ENCODE peak calls at places on chromosome X, in five cellular contexts. I is K562, W is HepG2, B is GM12878, Q is H1. T is an unnamed sample.

GRCh38 chrX:27918799-27919198 is 62.5 kb downstream of the DCAF8L1 start:
- DNase-seq in B (no peak), I (no peak), Q (no peak), W (no peak), T (peak)

GRCh38 chrX:19568422-19568821 is 53.1 kb upstream of the MAP3K15 start:
- DNase-seq in W (peak), I (no peak), Q (no peak), B (no peak), T (no peak)

GRCh38 chrX:40543661-40544328 is 37.0 kb upstream of the ATP6AP2 start:
- DNase-seq in Q (no peak), B (peak), W (peak), I (peak), T (no peak)

GRCh38 chrX:55450259-55450658 is 1.7 kb upstream of the MAGEH1 start:
- DNase-seq in Q (no peak), B (no peak), W (peak), I (peak), T (no peak)

GRCh38 chrX:42869011-42869410 is 91.0 kb upstream of the PPP1R2C start:
- DNase-seq in I (no peak), Q (no peak), B (no peak), W (no peak), T (no peak)

GRCh38 chrX:125096870-125097269 is 222.8 kb upstream of the TEX13C start:
- DNase-seq in W (no peak), B (no peak), I (no peak), Q (no peak), T (no peak)

GRCh38 chrX:40008841-40009461 is 88.8 kb downstream of the BCOR start:
- DNase-seq in Q (peak), B (no peak), W (no peak), I (no peak), T (peak)

GRCh38 chrX:46180258-46180687 is 364.9 kb downstream of the ZNF674 start:
- DNase-seq in B (peak), W (peak), Q (no peak), I (no peak), T (no peak)

GRCh38 chrX:56281789-56282188 is 49.6 kb downstream of the KLF8 start:
- DNase-seq in W (peak), Q (no peak), B (no peak), I (no peak), T (no peak)

GRCh38 chrX:42290608-42291007 is 367.3 kb upstream of the CASK start:
- DNase-seq in W (peak), Q (no peak), I (no peak), B (no peak), T (no peak)

GRCh38 chrX:41906515-41907165 is 16.7 kb downstream of the CASK start:
- DNase-seq in I (no peak), W (no peak), B (no peak), Q (no peak), T (no peak)

GRCh38 chrX:8755116-8755515 is 23.2 kb upstream of the ANOS1 start:
- DNase-seq in B (no peak), Q (no peak), W (no peak), I (peak), T (peak)

GRCh38 chrX:23317799-23318724 is 16.6 kb upstream of the PTCHD1 start:
- DNase-seq in B (no peak), W (no peak), Q (peak), I (peak), T (peak)

GRCh38 chrX:13955975-13956374 is 73.7 kb downstream of the GEMIN8 start:
- DNase-seq in W (no peak), Q (no peak), I (no peak), B (no peak), T (no peak)

GRCh38 chrX:48509619-48510018 is 827 bp downstream of the PORCN start:
- DNase-seq in B (no peak), Q (no peak), I (no peak), W (no peak), T (no peak)

GRCh38 chrX:119240356-119240755 is 4.3 kb downstream of the PGRMC1 start:
- DNase-seq in W (no peak), B (no peak), Q (no peak), I (no peak), T (no peak)

GRCh38 chrX:23704673-23705206 is 37.4 kb downstream of the PRDX4 start:
- DNase-seq in W (no peak), I (no peak), Q (no peak), B (no peak), T (no peak)

GRCh38 chrX:67720344-67720743 is 176.5 kb downstream of the AR start:
- DNase-seq in W (no peak), I (no peak), B (no peak), Q (no peak), T (no peak)

GRCh38 chrX:119984652-119985051 is 41.1 kb upstream of the NKAP start:
- DNase-seq in B (no peak), W (no peak), I (no peak), Q (no peak), T (no peak)

GRCh38 chrX:22389544-22390243 is 117.0 kb downstream of the CBLL2 start:
- DNase-seq in Q (no peak), B (no peak), W (no peak), I (no peak), T (no peak)

GRCh38 chrX:111159232-111159631 is 63.2 kb downstream of the PAK3 start:
- DNase-seq in W (no peak), Q (no peak), I (no peak), B (no peak), T (no peak)

GRCh38 chrX:10041383-10041782 is 74.2 kb downstream of the CLDN34 start:
- DNase-seq in B (no peak), Q (no peak), I (no peak), W (no peak), T (no peak)

GRCh38 chrX:101803451-101803850 is 128.4 kb downstream of the ZMAT1 start:
- DNase-seq in W (no peak), B (no peak), Q (no peak), I (no peak), T (no peak)

GRCh38 chrX:24990585-24990984 is 25.2 kb downstream of the ARX start:
- DNase-seq in B (no peak), W (no peak), Q (no peak), I (no peak), T (no peak)

GRCh38 chrX:116290359-116290758 is 119.8 kb downstream of the AGTR2 start:
- DNase-seq in W (no peak), B (no peak), Q (no peak), I (no peak), T (no peak)

GRCh38 chrX:135713795-135714194 is 356 bp downstream of the CT45A1 start:
- DNase-seq in W (no peak), I (no peak), Q (no peak), B (no peak), T (no peak)

GRCh38 chrX:135707880-135708279 is 5.6 kb upstream of the CT45A1 start:
- DNase-seq in I (peak), W (peak), Q (peak), B (no peak), T (peak)
- TF ChIP-seq ATF3 in I (no peak), W (no peak), Q (no peak), B (no peak), T (no peak)

DNA sequence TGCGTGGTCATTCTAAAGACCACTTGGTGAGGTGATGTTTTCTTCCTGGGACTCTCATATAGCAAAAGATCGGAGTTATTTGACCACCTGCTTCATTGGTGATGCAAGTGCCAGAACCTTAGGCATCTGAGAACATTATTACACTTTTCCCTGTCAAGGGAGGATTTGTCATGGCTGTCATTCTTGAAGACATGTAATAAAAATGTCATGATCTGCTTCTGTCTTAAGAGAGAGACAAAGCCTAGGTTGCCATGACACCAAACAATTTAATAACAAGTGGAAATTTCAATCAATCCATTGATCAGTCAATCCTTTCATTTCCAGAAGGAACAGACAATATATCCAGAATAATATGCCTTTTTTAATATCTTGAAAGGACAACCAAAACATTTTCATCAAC is 97.9 kb upstream of the OR13H1 start:
- DNase-seq in Q (no peak), W (no peak), B (no peak), I (no peak), T (no peak)
- TF ChIP-seq USF2 in Q (no peak), W (no peak), B (no peak), I (no peak), T (no peak)

DNA sequence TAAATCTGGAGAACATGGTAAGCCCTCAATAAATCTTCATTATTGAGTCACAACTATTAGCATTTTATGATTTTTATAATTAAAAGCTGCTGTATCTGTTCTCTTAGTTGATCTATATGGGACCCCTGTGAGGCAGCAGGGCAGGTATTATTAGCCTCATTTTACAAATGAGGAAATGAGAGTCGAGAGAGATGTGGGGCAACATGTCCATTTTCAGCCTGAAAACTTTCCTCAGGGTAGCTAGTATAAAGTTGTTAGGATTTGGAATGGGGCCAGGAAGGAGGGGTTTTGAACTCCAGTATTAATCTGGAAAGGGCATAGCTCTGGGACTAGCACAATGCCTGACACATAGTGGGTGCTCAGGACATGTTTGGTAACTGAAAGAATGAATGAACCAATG is 191.7 kb upstream of the GPC4 start:
- DNase-seq in I (no peak), W (no peak), B (no peak), Q (no peak), T (no peak)
- TF ChIP-seq ATF3 in I (no peak), W (no peak), B (no peak), Q (no peak), T (no peak)

DNA sequence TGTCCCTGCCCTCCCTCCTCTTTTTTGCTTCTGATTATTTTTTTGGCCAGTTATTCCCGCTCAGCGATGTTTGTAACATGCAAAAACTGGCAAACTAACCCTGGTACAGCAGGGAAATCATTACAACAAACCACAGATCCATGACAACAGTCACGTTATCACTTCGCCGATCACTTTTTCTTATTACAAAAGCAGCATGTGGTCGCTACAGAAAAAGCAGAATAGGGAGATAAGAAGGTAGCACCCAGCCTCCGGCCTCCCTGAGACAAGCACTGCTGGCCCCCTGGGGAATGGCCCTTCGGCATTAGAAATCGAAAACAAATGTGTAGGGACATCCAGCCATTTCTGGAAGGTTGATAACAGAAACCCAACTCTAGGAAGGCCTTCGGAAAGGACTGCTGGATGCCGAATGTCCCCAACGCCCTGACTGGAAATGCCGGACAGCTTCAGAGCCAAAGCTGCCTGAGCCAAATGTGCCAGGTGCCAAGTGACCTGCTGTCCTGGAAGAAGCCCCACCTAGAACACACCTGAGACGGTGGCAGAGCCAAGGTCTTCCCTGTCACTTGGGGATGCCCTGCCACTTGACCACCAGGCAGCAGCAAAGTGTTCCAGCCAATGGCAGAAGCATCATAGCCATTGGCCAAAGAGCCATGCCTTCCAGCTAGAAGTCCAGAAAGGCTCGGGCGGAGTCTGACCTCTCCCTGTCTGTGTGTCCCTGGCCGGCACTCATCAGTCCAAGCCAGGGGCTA is 2.9 kb downstream of the IDH3G start:
- DNase-seq in W (no peak), I (peak), B (no peak), Q (no peak), T (no peak)
- TF ChIP-seq USF2 in W (no peak), I (no peak), B (no peak), Q (no peak), T (no peak)